ENCODE peak calls at places on chromosomes 1 and 21, in five cellular contexts. Z, I, W, Y and X are unnamed samples.

GRCh38 chr1:182569939-182570610 is 19.0 kb downstream of the RNASEL start:
- DNase-seq in Z (no peak), I (no peak), W (no peak), Y (no peak), X (no peak)

GRCh38 chr1:235607284-235607683 is 42.3 kb downstream of the GNG4 start:
- DNase-seq in Z (no peak), I (no peak), W (no peak), Y (no peak), X (no peak)

GRCh38 chr1:6111571-6111970 is 65.9 kb downstream of the KCNAB2 start:
- DNase-seq in Z (peak), I (no peak), W (peak), Y (no peak), X (no peak)

GRCh38 chr1:59375321-59376220 is 78.7 kb downstream of the FGGY start:
- DNase-seq in Z (no peak), I (no peak), W (no peak), Y (no peak), X (no peak)

GRCh38 chr1:23980725-23981063 is 567 bp upstream of the SRSF10 start:
- DNase-seq in Z (no peak), I (no peak), W (no peak), Y (peak), X (peak)

GRCh38 chr21:39353295-39353694 is 4.4 kb upstream of the HMGN1 start:
- DNase-seq in Z (no peak), I (no peak), W (no peak), Y (no peak), X (no peak)

GRCh38 chr1:54442185-54442584 is 36.0 kb upstream of the SSBP3 start:
- DNase-seq in Z (no peak), I (no peak), W (peak), Y (no peak), X (no peak)

GRCh38 chr1:26496881-26497280 is 24.6 kb downstream of the HMGN2 start:
- DNase-seq in Z (no peak), I (no peak), W (no peak), Y (no peak), X (no peak)

GRCh38 chr1:164767257-164768044 is 208.5 kb downstream of the PBX1 start:
- DNase-seq in Z (no peak), I (no peak), W (no peak), Y (no peak), X (no peak)

GRCh38 chr1:100941098-100941527 is 45.2 kb downstream of the SLC30A7 start:
- DNase-seq in Z (no peak), I (no peak), W (no peak), Y (no peak), X (no peak)

GRCh38 chr21:26115346-26115745 is 55.2 kb downstream of the APP start:
- DNase-seq in Z (no peak), I (no peak), W (no peak), Y (no peak), X (no peak)

GRCh38 chr1:205528887-205529825 is 24.7 kb downstream of the CDK18 start:
- DNase-seq in Z (peak), I (peak), W (peak), Y (peak), X (peak)

GRCh38 chr1:161115132-161115711 is 2.6 kb downstream of the PFDN2 start:
- DNase-seq in Z (no peak), I (no peak), W (no peak), Y (no peak), X (no peak)

GRCh38 chr1:54557956-54558355 is 9.9 kb downstream of the ACOT11 start:
- DNase-seq in Z (no peak), I (no peak), W (no peak), Y (no peak), X (no peak)

GRCh38 chr21:33587792-33588484 is 546 bp downstream of the DONSON start:
- DNase-seq in Z (peak), I (peak), W (peak), Y (peak), X (peak)

GRCh38 chr21:33586927-33587326 is 1.6 kb downstream of the DONSON start:
- DNase-seq in Z (no peak), I (no peak), W (no peak), Y (no peak), X (no peak)

GRCh38 chr21:33584455-33584854 is 4.0 kb downstream of the DONSON start:
- DNase-seq in Z (no peak), I (no peak), W (no peak), Y (no peak), X (no peak)

GRCh38 chr21:33588485-33589335 is at the start of gene DONSON:
- DNase-seq in Z (peak), I (peak), W (peak), Y (peak), X (peak)
- TF ChIP-seq CTCF in Z (no peak), I (no peak), W (no peak), Y (no peak), X (no peak)

DNA sequence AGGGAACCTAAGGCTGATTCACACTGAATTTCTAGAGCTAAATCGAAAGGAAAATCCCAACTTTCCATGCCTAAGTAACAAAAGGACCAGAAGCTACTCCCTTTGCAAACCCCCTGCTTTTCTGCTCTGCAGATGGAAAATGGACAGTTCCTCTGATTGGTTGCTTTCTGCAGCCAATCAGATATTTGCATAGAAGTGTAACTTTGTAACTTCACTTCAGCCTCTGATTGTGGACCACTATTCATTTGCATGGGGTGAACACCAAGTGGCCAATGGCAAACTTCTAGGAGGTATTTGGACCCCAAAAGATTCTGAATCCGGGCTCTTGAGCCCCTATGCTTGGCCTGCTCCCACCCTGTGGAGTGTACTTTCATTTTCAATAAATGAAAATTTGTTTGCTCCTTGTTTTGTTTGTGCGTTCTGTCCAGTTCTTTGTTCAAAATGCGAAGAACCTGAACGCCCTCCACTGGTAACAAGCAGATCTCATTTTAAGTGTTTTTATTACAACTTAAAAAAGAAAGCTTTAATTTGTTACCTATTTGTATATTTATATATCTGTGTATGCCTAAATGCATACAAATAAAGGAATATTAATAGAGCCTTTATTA is 6.4 kb upstream of the GSTM4 start:
- DNase-seq in Z (no peak), I (no peak), W (no peak), Y (no peak), X (no peak)
- TF ChIP-seq CTCF in Z (peak), I (no peak), W (peak), Y (no peak), X (no peak)

GRCh38 chr1:28282426-28283407 is 23.4 kb downstream of the SESN2 start:
- DNase-seq in Z (peak), I (no peak), W (no peak), Y (no peak), X (no peak)
- TF ChIP-seq CTCF in Z (no peak), I (no peak), W (no peak), Y (no peak), X (no peak)

GRCh38 chr1:51190996-51191395 is 45.1 kb upstream of the RNF11 start:
- DNase-seq in Z (no peak), I (no peak), W (no peak), Y (no peak), X (no peak)

GRCh38 chr1:51193564-51193963 is 42.5 kb upstream of the RNF11 start:
- DNase-seq in Z (no peak), I (no peak), W (no peak), Y (no peak), X (no peak)

GRCh38 chr1:51188230-51188629 is 47.8 kb upstream of the RNF11 start:
- DNase-seq in Z (no peak), I (no peak), W (no peak), Y (no peak), X (no peak)

GRCh38 chr1:51192213-51192843 is 43.7 kb upstream of the RNF11 start:
- DNase-seq in Z (peak), I (peak), W (no peak), Y (peak), X (peak)

DNA sequence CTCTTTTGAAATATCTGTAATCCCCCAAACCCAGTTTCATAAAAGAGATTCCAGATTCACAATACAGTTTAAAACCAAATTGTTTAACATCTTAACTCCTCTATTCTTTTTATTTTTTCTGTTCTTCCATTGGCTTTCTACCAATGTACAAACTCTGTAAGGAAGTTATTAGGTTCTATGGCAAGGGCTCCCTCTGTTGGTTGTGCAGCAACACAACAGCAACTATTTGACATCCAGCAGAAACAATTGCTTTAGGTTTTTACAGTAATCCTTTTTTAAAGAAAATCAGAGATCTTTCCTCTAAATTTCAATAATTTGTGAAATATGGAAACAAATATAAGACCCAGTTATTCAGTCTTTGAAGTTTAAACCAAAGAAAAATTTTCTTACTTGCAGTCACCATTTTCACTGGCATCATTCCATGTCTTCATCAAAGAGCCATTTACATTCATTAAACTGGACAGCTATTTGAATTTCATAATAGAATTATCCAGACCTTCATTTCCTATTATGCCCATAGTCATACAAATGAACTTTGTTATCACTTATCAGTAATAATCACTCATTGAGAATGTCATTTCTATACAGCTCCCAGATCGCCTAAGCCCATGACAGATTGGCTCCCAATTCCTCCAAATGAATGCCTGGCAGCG is 46.5 kb upstream of the RNF11 start:
- DNase-seq in Z (no peak), I (peak), W (no peak), Y (peak), X (peak)
- TF ChIP-seq CTCF in Z (peak), I (peak), W (peak), Y (peak), X (peak)

GRCh38 chr1:51313268-51313852 is 17.0 kb downstream of the TTC39A start:
- DNase-seq in Z (no peak), I (no peak), W (peak), Y (no peak), X (no peak)
- TF ChIP-seq CTCF in Z (peak), I (peak), W (no peak), Y (peak), X (no peak)

GRCh38 chr1:113714606-113715269 is 44.5 kb downstream of the PHTF1 start:
- DNase-seq in Z (no peak), I (no peak), W (no peak), Y (no peak), X (no peak)
- TF ChIP-seq CTCF in Z (no peak), I (no peak), W (no peak), Y (peak), X (no peak)

DNA sequence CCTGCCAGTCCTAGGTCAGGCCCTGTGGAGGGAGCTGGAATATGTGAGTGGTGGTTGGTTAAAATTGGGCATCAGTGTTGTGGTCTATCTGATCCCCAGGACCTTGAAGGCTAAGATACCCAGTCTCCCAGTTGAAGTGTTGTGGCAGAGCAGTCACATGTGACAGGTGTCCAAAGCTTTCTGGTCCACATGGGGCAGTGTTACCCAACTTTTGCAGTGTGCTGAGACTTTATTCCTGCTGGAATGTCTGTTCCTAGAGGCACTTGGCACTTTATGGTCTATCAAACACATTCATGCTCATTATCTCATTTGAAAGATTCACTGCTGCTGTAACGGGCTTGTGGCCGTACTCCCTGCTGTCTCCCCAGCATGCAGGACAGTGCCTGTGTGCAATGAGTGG is 21.0 kb upstream of the LORICRIN start:
- DNase-seq in Z (no peak), I (no peak), W (no peak), Y (no peak), X (no peak)
- TF ChIP-seq CTCF in Z (no peak), I (peak), W (no peak), Y (peak), X (no peak)

GRCh38 chr1:77416692-77417450 is 135.1 kb downstream of the AK5 start:
- DNase-seq in Z (no peak), I (no peak), W (no peak), Y (no peak), X (no peak)
- TF ChIP-seq CTCF in Z (peak), I (peak), W (peak), Y (peak), X (no peak)

DNA sequence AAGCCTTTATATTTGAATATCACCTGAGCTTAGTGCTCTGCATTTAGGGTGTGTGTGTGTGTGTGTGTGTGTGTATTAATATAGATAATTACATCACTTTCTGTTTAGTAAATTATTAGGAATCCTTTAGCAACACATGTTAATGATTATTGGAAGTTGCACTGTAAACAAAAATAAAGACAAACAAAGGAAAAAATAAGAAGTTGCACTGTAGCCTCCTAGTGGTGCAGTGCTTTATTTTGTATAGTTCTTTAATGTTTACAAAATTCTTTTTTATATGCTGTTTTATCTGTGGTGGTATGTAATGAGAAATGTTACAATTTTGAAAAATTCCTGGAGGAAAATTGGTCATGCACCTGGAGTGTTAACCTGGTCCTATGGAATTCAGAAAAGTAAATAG is 69.2 kb downstream of the UBE4B start:
- DNase-seq in Z (no peak), I (no peak), W (no peak), Y (no peak), X (no peak)
- TF ChIP-seq CTCF in Z (peak), I (peak), W (no peak), Y (no peak), X (no peak)

GRCh38 chr1:71593523-71593922 is 512.7 kb upstream of the ZRANB2 start:
- DNase-seq in Z (no peak), I (no peak), W (no peak), Y (no peak), X (no peak)
- TF ChIP-seq CTCF in Z (no peak), I (peak), W (no peak), Y (peak), X (no peak)